ENCODE peak calls at places on chromosome 11, in four cellular contexts. M is mesendoderm, V is H9, A is mesenchymal stem cell. D is an unnamed sample.

GRCh38 chr11:132114185-132114584 is 743.8 kb downstream of the NTM start:
- DNase-seq in M (peak; percentile 80), V (peak; percentile 77), A (no peak), D (peak; percentile 25)

GRCh38 chr11:123653997-123654565 is 343 bp downstream of the SCN3B start:
- DNase-seq in M (no peak), V (peak; percentile 66), A (peak; percentile 60), D (peak; percentile 34)

GRCh38 chr11:61007383-61007970 is 36.0 kb downstream of the CD6 start:
- DNase-seq in M (peak; percentile 61), V (peak; percentile 52), A (no peak), D (no peak)

GRCh38 chr11:104151404-104152204 is 12.3 kb downstream of the PDGFD start:
- DNase-seq in M (no peak), V (no peak), A (peak; percentile 17), D (no peak)

GRCh38 chr11:104525416-104525815 is 361.5 kb upstream of the PDGFD start:
- DNase-seq in M (no peak), V (no peak), A (no peak), D (no peak)

GRCh38 chr11:93543292-93543977 is at the start of gene SMCO4:
- DNase-seq in M (peak; percentile 91), V (peak; percentile 93), A (peak; percentile 77), D (peak; percentile 66)

GRCh38 chr11:106614280-106614679 is 404.0 kb downstream of the GUCY1A2 start:
- DNase-seq in M (no peak), V (no peak), A (no peak), D (no peak)

GRCh38 chr11:126485021-126485781 is 129.7 kb downstream of the ST3GAL4 start:
- DNase-seq in M (no peak), V (no peak), A (peak; percentile 2), D (peak; percentile 81)

GRCh38 chr11:26987726-26988125 is 6.2 kb upstream of the FIBIN start:
- DNase-seq in M (no peak), V (no peak), A (no peak), D (peak; percentile 22)

GRCh38 chr11:1389932-1390587 is at the start of gene BRSK2:
- DNase-seq in M (peak; percentile 14), V (no peak), A (no peak), D (no peak)

GRCh38 chr11:114091791-114092397 is 32.4 kb downstream of the ZBTB16 start:
- DNase-seq in M (no peak), V (no peak), A (peak; percentile 40), D (no peak)

GRCh38 chr11:16739326-16739875 is 954 bp downstream of the C11orf58 start:
- DNase-seq in M (peak; percentile 26), V (no peak), A (peak; percentile 57), D (peak; percentile 28)

GRCh38 chr11:125290263-125290662 is 125.7 kb downstream of the PKNOX2 start:
- DNase-seq in M (no peak), V (no peak), A (no peak), D (peak; percentile 32)

GRCh38 chr11:73869234-73869949 is 7.3 kb downstream of the COA4 start:
- DNase-seq in M (no peak), V (no peak), A (no peak), D (peak; percentile 6)

GRCh38 chr11:120985718-120986569 is 38.0 kb upstream of the TBCEL start:
- DNase-seq in M (peak; percentile 88), V (peak; percentile 73), A (peak; percentile 76), D (peak; percentile 29)

GRCh38 chr11:46554205-46555162 is 39.3 kb downstream of the AMBRA1 start:
- DNase-seq in M (peak; percentile 87), V (no peak), A (peak; percentile 89), D (peak; percentile 80)
- H3K18ac ChIP-seq in M (no peak overlapping the region), V (no peak overlapping the region), A (peak overlapping the region; percentile 70), D (peak overlapping the region; percentile 89)

GRCh38 chr11:69919659-69920499 is 100.7 kb upstream of the FGF3 start:
- DNase-seq in M (no peak), V (peak; percentile 13), A (no peak), D (no peak)
- H2BK15ac ChIP-seq in M (no peak overlapping the region), V (no peak overlapping the region), A (no peak overlapping the region), D (peak overlapping the region; percentile 54)

GRCh38 chr11:119521551-119521950 is 98.6 kb upstream of the THY1 start:
- DNase-seq in M (no peak), V (no peak), A (no peak), D (no peak)
- H3K18ac ChIP-seq in M (no peak overlapping the region), V (no peak overlapping the region), A (no peak overlapping the region), D (no peak overlapping the region)

GRCh38 chr11:66975403-66976047 is 421 bp downstream of the C11orf86 start:
- DNase-seq in M (no peak), V (peak; percentile 39), A (no peak), D (no peak)

GRCh38 chr11:66974724-66975402 is at the start of gene C11orf86:
- DNase-seq in M (peak; percentile 69), V (peak; percentile 67), A (no peak), D (no peak)

GRCh38 chr11:66976925-66977324 is 1.8 kb downstream of the C11orf86 start:
- DNase-seq in M (no peak), V (no peak), A (no peak), D (no peak)

GRCh38 chr11:66973956-66974585 is 1.0 kb upstream of the C11orf86 start:
- DNase-seq in M (peak; percentile 16), V (no peak), A (peak; percentile 43), D (no peak)

DNA sequence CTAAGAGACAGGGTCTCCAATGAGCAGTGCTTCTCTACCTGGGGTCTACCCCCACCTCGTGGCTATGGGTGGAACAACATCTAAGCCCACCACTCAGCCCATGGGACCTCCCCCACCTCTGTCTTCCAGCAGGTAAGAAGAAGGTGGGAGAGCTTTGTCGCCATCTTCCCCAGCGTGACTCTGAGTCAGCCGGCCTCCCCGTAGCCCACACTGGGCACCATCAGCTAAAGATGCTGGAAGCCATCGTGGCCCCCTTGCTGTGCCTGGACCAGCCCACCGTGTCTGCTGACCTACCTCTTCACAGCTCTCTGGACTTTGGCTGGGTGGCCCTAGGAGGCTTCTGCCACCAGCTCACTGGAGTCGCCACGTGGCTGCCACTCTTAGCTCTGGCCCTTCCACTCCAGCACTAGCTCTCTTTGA is 954 bp downstream of the C11orf86 start:
- DNase-seq in M (peak; percentile 81), V (peak; percentile 86), A (no peak), D (no peak)
- H2BK15ac ChIP-seq in M (no peak overlapping the region), V (no peak overlapping the region), A (no peak overlapping the region), D (peak overlapping the region; percentile 70)

GRCh38 chr11:65416341-65417185 is 6.0 kb upstream of the NEAT1 start:
- DNase-seq in M (peak; percentile 86), V (peak; percentile 91), A (peak; percentile 85), D (peak; percentile 71)
- H3K18ac ChIP-seq in M (peak overlapping the region; percentile 29), V (no peak overlapping the region), A (peak overlapping the region; percentile 79), D (no peak overlapping the region)